ENCODE peak calls at places on chromosomes 2 and 18, in seven cellular contexts. R is EH, V is NCI-H526 treated with DMSO at 0.1 percent for 48 hours, M is brain microvascular endothelial cell, C is NCI-H2081 treated with DMSO at 0.1 percent for 48 hours, S is breast epithelium, N is ELR. Y is an unnamed sample.

GRCh38 chr18:59911600-59911999 is 11.8 kb downstream of the PMAIP1 start:
- DNase-seq in C (no peak), S (no peak), V (no peak), M (no peak), R (no peak), N (no peak), Y (no peak)

GRCh38 chr18:49178736-49179135 is 228.0 kb upstream of the SMAD7 start:
- DNase-seq in M (peak), V (no peak), R (peak), N (peak), C (no peak), S (no peak), Y (peak)

GRCh38 chr18:36058674-36059073 is 8.7 kb downstream of the RPRD1A start:
- DNase-seq in M (no peak), C (no peak), N (no peak), V (no peak), S (no peak), R (no peak), Y (no peak)

GRCh38 chr18:10379511-10379910 is 74.9 kb upstream of the APCDD1 start:
- DNase-seq in V (peak), S (no peak), C (no peak), M (no peak), N (peak), R (peak), Y (no peak)

GRCh38 chr2:59093571-59093970 is 852.4 kb upstream of the FANCL start:
- DNase-seq in M (no peak), C (no peak), V (no peak), S (no peak), N (no peak), R (no peak), Y (no peak)

GRCh38 chr2:100993294-100993693 is 8.8 kb upstream of the RPL31 start:
- DNase-seq in V (no peak), M (no peak), R (no peak), N (no peak), C (no peak), S (no peak), Y (no peak)

GRCh38 chr2:230774348-230774951 is 61.8 kb downstream of the CAB39 start:
- DNase-seq in S (no peak), R (peak), C (no peak), M (peak), V (no peak), N (peak), Y (peak)

GRCh38 chr2:185373226-185373625 is 365.4 kb upstream of the FSIP2 start:
- DNase-seq in M (no peak), V (no peak), N (peak), C (no peak), R (no peak), S (no peak), Y (no peak)

GRCh38 chr2:205808493-205809121 is 126.3 kb downstream of the NRP2 start:
- DNase-seq in V (no peak), N (no peak), C (no peak), S (no peak), R (no peak), M (no peak), Y (no peak)

GRCh38 chr2:214713080-214713830 is 96.2 kb downstream of the BARD1 start:
- DNase-seq in M (no peak), V (no peak), S (no peak), C (no peak), N (no peak), R (no peak), Y (no peak)

GRCh38 chr2:164605295-164605694 is 16.0 kb downstream of the GRB14 start:
- DNase-seq in V (no peak), N (no peak), C (no peak), M (no peak), S (no peak), R (no peak), Y (no peak)

Y was measured in GM03348.